ENCODE peak calls at places on chromosomes 3 and 15, in seven cellular contexts. R is PC-3, I is fibroblast of villous mesenchyme, Z is RWPE1, S is H9, P is bronchial epithelial cell, M is A549. K is an unnamed sample.

GRCh38 chr3:13505147-13506130 is 25.3 kb downstream of the HDAC11 start:
- DNase-seq in R (no peak), I (no peak), Z (no peak), S (no peak), P (no peak), M (no peak), K (no peak)

GRCh38 chr3:15207836-15208504 is 1.9 kb downstream of the CAPN7 start:
- DNase-seq in R (no peak), I (peak), Z (no peak), S (no peak), P (no peak), M (no peak), K (no peak)

GRCh38 chr3:138881233-138881632 is 46.5 kb upstream of the PIK3CB start:
- DNase-seq in R (no peak), I (no peak), Z (no peak), S (no peak), P (no peak), M (no peak), K (no peak)

GRCh38 chr15:69664572-69665326 is 212.1 kb downstream of the RPLP1 start:
- DNase-seq in R (no peak), I (no peak), Z (no peak), S (no peak), P (no peak), M (no peak), K (no peak)

GRCh38 chr3:169836058-169836941 is 23.6 kb upstream of the LRRC34 start:
- DNase-seq in R (no peak), I (no peak), Z (no peak), S (no peak), P (no peak), M (no peak), K (no peak)

GRCh38 chr3:100810671-100811070 is 101.4 kb downstream of the TFG start:
- DNase-seq in R (no peak), I (peak), Z (no peak), S (no peak), P (no peak), M (no peak), K (no peak)

GRCh38 chr15:68344600-68344999 is 67.1 kb downstream of the FEM1B start:
- DNase-seq in R (peak), I (no peak), Z (peak), S (no peak), P (peak), M (no peak), K (no peak)

GRCh38 chr3:73727117-73727802 is 102.5 kb upstream of the PDZRN3 start:
- DNase-seq in R (no peak), I (peak), Z (no peak), S (peak), P (no peak), M (no peak), K (no peak)

GRCh38 chr15:68391084-68391483 is 40.9 kb downstream of the ITGA11 start:
- DNase-seq in R (no peak), I (no peak), Z (no peak), S (peak), P (no peak), M (no peak), K (peak)

GRCh38 chr3:140597792-140598191 is 80.1 kb upstream of the TRIM42 start:
- DNase-seq in R (no peak), I (no peak), Z (no peak), S (no peak), P (no peak), M (no peak), K (no peak)

GRCh38 chr15:23645379-23646164 is 2.1 kb downstream of the MAGEL2 start:
- DNase-seq in R (peak), I (no peak), Z (no peak), S (peak), P (no peak), M (no peak), K (no peak)

GRCh38 chr15:60682115-60682514 is 203.2 kb upstream of the ICE2 start:
- DNase-seq in R (no peak), I (no peak), Z (no peak), S (no peak), P (no peak), M (no peak), K (no peak)

GRCh38 chr15:94615688-94616087 is 384.3 kb downstream of the MCTP2 start:
- DNase-seq in R (no peak), I (no peak), Z (no peak), S (no peak), P (no peak), M (no peak), K (no peak)

GRCh38 chr15:40584191-40584590 is 9.9 kb upstream of the KNL1 start:
- DNase-seq in R (no peak), I (no peak), Z (no peak), S (no peak), P (no peak), M (no peak), K (no peak)

GRCh38 chr15:43370975-43371974 is at the start of the genes TUBGCP4 and ZSCAN29:
- DNase-seq in R (peak), I (peak), Z (peak), S (peak), P (peak), M (peak), K (peak)

GRCh38 chr3:185934726-185935464 is 2.9 kb downstream of the TRA2B start:
- DNase-seq in R (no peak), I (peak), Z (no peak), S (no peak), P (no peak), M (no peak), K (no peak)

GRCh38 chr3:11095932-11096265 is 58.4 kb upstream of the HRH1 start:
- DNase-seq in R (no peak), I (peak), Z (no peak), S (peak), P (no peak), M (peak), K (no peak)
- TF ChIP-seq CTCF in R (peak), I (peak), Z (no peak), S (peak), P (peak), M (peak), K (no peak)

GRCh38 chr15:54594115-54594514 is 602.6 kb downstream of the RSL24D1 start:
- DNase-seq in R (no peak), I (no peak), Z (no peak), S (no peak), P (no peak), M (no peak), K (no peak)
- TF ChIP-seq CTCF in R (no peak), I (no peak), Z (no peak), S (peak), P (no peak), M (no peak), K (no peak)

DNA sequence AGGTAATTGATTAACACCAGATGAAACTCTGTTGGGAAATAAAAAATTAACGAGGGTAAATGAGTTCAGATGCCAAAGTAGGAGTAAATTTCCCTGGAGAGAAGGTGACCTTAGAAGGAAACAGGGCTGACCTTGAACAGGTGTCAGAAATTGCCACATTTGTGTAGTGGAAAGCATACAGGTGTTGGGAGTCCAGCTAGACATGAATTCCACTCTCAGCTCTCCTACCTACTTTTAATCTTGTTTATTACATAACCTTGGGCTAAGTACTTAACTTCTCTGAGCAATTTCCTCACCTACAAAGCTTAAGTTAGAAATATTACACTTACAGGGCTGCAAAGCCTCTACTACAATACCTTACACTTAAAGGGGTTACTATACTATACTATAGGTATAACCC is 96.0 kb downstream of the ISL2 start:
- DNase-seq in R (no peak), I (no peak), Z (no peak), S (no peak), P (no peak), M (no peak), K (no peak)
- TF ChIP-seq CTCF in R (no peak), I (no peak), Z (no peak), S (no peak), P (no peak), M (no peak), K (no peak)

GRCh38 chr3:84943379-84943778 is 15.4 kb upstream of the CADM2 start:
- DNase-seq in R (peak), I (no peak), Z (no peak), S (no peak), P (no peak), M (no peak), K (no peak)
- TF ChIP-seq CTCF in R (peak), I (no peak), Z (no peak), S (peak), P (no peak), M (no peak), K (no peak)

GRCh38 chr15:78915341-78916087 is 29.3 kb downstream of the CTSH start:
- DNase-seq in R (no peak), I (peak), Z (no peak), S (no peak), P (no peak), M (no peak), K (no peak)

GRCh38 chr15:78917888-78918287 is 27.0 kb downstream of the CTSH start:
- DNase-seq in R (no peak), I (no peak), Z (no peak), S (no peak), P (no peak), M (no peak), K (no peak)

GRCh38 chr15:78913012-78913411 is 31.8 kb downstream of the CTSH start:
- DNase-seq in R (no peak), I (no peak), Z (no peak), S (no peak), P (no peak), M (no peak), K (no peak)

GRCh38 chr15:78910836-78911235 is 34.0 kb downstream of the CTSH start:
- DNase-seq in R (no peak), I (no peak), Z (no peak), S (no peak), P (no peak), M (no peak), K (no peak)

GRCh38 chr15:78914027-78914764 is 30.6 kb downstream of the CTSH start:
- DNase-seq in R (no peak), I (peak), Z (peak), S (no peak), P (no peak), M (peak), K (no peak)
- TF ChIP-seq CTCF in R (peak), I (peak), Z (peak), S (peak), P (peak), M (no peak), K (no peak)

K was measured in natural killer cell.